ENCODE peak calls at places on chromosome 6, in six cellular contexts. E is IMR-90, H is stomach, Z is H1, Q is A549, I is heart right ventricle. L is an unnamed sample.

GRCh38 chr6:34132486-34133185 is 13.3 kb downstream of the GRM4 start:
- DNase-seq in E (peak; percentile 23), H (no peak), Z (peak; percentile 91), Q (peak; percentile 21), I (no peak), L (no peak)

GRCh38 chr6:12356983-12357972 is 67.1 kb downstream of the EDN1 start:
- DNase-seq in E (no peak), H (no peak), Z (no peak), Q (no peak), I (no peak), L (no peak)

GRCh38 chr6:100549406-100550167 is 84.9 kb upstream of the SIM1 start:
- DNase-seq in E (peak; percentile 87), H (no peak), Z (no peak), Q (no peak), I (no peak), L (no peak)

GRCh38 chr6:14165091-14165490 is 47.5 kb downstream of the CD83 start:
- DNase-seq in E (peak; percentile 71), H (no peak), Z (no peak), Q (no peak), I (no peak), L (no peak)

GRCh38 chr6:144804246-144804790 is 519.2 kb downstream of the UTRN start:
- DNase-seq in E (peak; percentile 11), H (no peak), Z (no peak), Q (no peak), I (no peak), L (no peak)

GRCh38 chr6:43189905-43190304 is 7.9 kb downstream of the CUL9 start:
- DNase-seq in E (no peak), H (no peak), Z (no peak), Q (no peak), I (no peak), L (no peak)

GRCh38 chr6:19837511-19838441 is 606 bp downstream of the ID4 start:
- DNase-seq in E (peak; percentile 38), H (peak; percentile 39), Z (peak; percentile 74), Q (peak; percentile 11), I (peak; percentile 11), L (no peak)

GRCh38 chr6:106626485-106626884 is 2.8 kb downstream of the RTN4IP1 start:
- DNase-seq in E (no peak), H (no peak), Z (no peak), Q (no peak), I (no peak), L (no peak)

GRCh38 chr6:120112980-120113379 is 763.4 kb upstream of the MAN1A1 start:
- DNase-seq in E (no peak), H (no peak), Z (no peak), Q (no peak), I (no peak), L (no peak)

GRCh38 chr6:168666751-168667427 is 225.9 kb downstream of the SMOC2 start:
- DNase-seq in E (no peak), H (no peak), Z (no peak), Q (no peak), I (no peak), L (no peak)

GRCh38 chr6:125310994-125311649 is 9.4 kb upstream of the HDDC2 start:
- DNase-seq in E (peak; percentile 64), H (no peak), Z (no peak), Q (peak; percentile 30), I (peak; percentile 47), L (no peak)

DNA sequence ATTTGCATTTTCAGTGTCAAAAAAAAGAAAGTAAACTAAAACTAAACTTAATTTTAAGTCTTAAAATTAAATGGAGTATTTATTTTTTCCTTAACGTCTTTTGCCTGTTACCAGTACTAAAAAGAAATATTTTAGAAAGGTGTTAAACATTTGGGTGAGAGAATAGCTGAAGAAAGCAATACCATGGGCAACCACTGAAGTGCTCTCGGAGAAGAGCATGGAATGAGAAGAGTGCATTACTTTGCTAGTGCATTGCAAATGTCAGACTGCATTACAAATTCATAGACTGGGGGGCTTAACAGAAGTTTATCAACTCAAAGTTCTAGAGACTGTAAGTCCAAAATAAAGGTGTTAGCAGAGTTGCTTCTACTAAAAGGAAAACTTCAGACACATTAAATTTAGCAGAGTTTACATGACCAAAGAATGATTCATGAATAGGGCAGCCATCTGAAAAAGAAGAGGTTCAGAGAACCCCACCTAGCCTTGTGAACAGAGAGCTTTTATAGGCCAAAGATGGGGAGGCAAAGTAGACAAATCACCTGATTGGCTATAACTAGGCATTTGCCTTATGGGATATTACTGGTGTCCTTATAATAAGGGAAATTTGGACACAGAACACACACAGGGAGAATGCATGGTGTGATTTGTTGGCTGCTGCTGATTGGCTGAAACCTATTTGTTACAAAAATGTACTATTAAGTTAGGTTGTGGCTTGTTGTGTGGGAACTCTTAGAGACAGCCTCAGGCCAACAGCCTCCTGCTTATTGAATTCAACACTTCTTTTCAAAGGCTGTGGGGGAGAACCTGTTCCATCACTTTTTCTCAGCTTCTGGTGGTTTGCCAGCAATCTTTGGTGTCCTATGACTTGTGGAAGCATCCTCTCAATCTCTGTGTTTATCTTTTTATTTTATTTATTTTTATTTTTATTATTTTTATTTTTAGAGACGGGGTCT is 106.7 kb upstream of the RREB1 start:
- DNase-seq in E (no peak), H (no peak), Z (no peak), Q (no peak), I (no peak), L (no peak)
- TF ChIP-seq CTCF in E (no peak), H (no peak), Z (no peak), Q (no peak), I (no peak), L (no peak)

GRCh38 chr6:73631849-73632248 is 21.9 kb downstream of the SLC17A5 start:
- DNase-seq in E (peak; percentile 93), H (no peak), Z (no peak), Q (no peak), I (no peak), L (no peak)
- H3K27ac ChIP-seq in E (peak overlapping the region; percentile 29), H (no peak overlapping the region), Z (no peak overlapping the region), Q (no peak overlapping the region), I (no peak overlapping the region), L (no peak overlapping the region)

GRCh38 chr6:95511404-95511803 is 65.9 kb upstream of the MANEA start:
- DNase-seq in E (no peak), H (no peak), Z (no peak), Q (no peak), I (no peak), L (no peak)

GRCh38 chr6:95517004-95517403 is 60.3 kb upstream of the MANEA start:
- DNase-seq in E (no peak), H (no peak), Z (no peak), Q (no peak), I (no peak), L (no peak)

GRCh38 chr6:95518630-95519227 is 58.6 kb upstream of the MANEA start:
- DNase-seq in E (no peak), H (no peak), Z (no peak), Q (no peak), I (no peak), L (no peak)

GRCh38 chr6:95519228-95520037 is 57.9 kb upstream of the MANEA start:
- DNase-seq in E (no peak), H (no peak), Z (no peak), Q (no peak), I (no peak), L (no peak)

GRCh38 chr6:95515975-95516374 is 61.4 kb upstream of the MANEA start:
- DNase-seq in E (no peak), H (no peak), Z (no peak), Q (no peak), I (no peak), L (no peak)
- H3K4me3 ChIP-seq in E (no peak overlapping the region), H (no peak overlapping the region), Z (no peak overlapping the region), Q (no peak overlapping the region), I (no peak overlapping the region), L (no peak overlapping the region)

GRCh38 chr6:134676307-134677281 is 273.3 kb downstream of the ALDH8A1 start:
- DNase-seq in E (peak; percentile 11), H (peak; percentile 49), Z (no peak), Q (no peak), I (no peak), L (no peak)
- TF ChIP-seq CTCF in E (no peak), H (no peak), Z (no peak), Q (no peak), I (no peak), L (no peak)

GRCh38 chr6:124203106-124203811 is 399.6 kb downstream of the NKAIN2 start:
- DNase-seq in E (no peak), H (no peak), Z (no peak), Q (no peak), I (no peak), L (no peak)
- H3K27ac ChIP-seq in E (no peak overlapping the region), H (no peak overlapping the region), Z (no peak overlapping the region), Q (no peak overlapping the region), I (no peak overlapping the region), L (no peak overlapping the region)